ENCODE peak calls at places on chromosome 3, in ten cellular contexts. U is A549; R is omental fat pad; D is CD4-positive, alpha-beta T cell; O is kidney; L is fibroblast of mammary gland; W is uterus; M is AG09319; A is osteocyte; E is IMR-90. H is an unnamed sample.

GRCh38 chr3:48625600-48625999 is 4.0 kb upstream of the TMEM89 start:
- DNase-seq in U (no peak), R (no peak), D (no peak), O (no peak), L (no peak), W (no peak), M (no peak), A (no peak), E (no peak), H (no peak)

GRCh38 chr3:114363554-114364202 is 69.8 kb downstream of the TIGIT start:
- DNase-seq in U (peak), R (no peak), D (no peak), O (no peak), L (peak), W (no peak), M (no peak), A (no peak), E (peak), H (no peak)

GRCh38 chr3:110059431-110059830 is 722.1 kb upstream of the DPPA4 start:
- DNase-seq in U (no peak), R (no peak), D (no peak), O (no peak), L (no peak), W (no peak), M (no peak), A (no peak), E (no peak), H (no peak)

GRCh38 chr3:38374221-38374620 is 27.6 kb downstream of the XYLB start:
- DNase-seq in U (no peak), R (no peak), D (peak), O (no peak), L (no peak), W (no peak), M (no peak), A (no peak), E (no peak), H (no peak)

GRCh38 chr3:10917176-10917575 is 75.4 kb upstream of the SLC6A1 start:
- DNase-seq in U (no peak), R (no peak), D (no peak), O (no peak), L (peak), W (no peak), M (no peak), A (no peak), E (no peak), H (peak)

GRCh38 chr3:34212671-34213070 is 414.2 kb downstream of the PDCD6IP start:
- DNase-seq in U (no peak), R (no peak), D (no peak), O (no peak), L (peak), W (no peak), M (no peak), A (no peak), E (peak), H (no peak)

GRCh38 chr3:112496368-112497067 is 2.8 kb downstream of the BTLA start:
- DNase-seq in U (no peak), R (no peak), D (no peak), O (no peak), L (no peak), W (no peak), M (no peak), A (no peak), E (no peak), H (no peak)

GRCh38 chr3:116939091-116939490 is 229.5 kb downstream of the TUSC7 start:
- DNase-seq in U (no peak), R (no peak), D (no peak), O (no peak), L (no peak), W (no peak), M (no peak), A (no peak), E (no peak), H (no peak)

GRCh38 chr3:49799761-49800160 is at the start of gene CDHR4:
- DNase-seq in U (peak), R (no peak), D (no peak), O (no peak), L (peak), W (no peak), M (peak), A (no peak), E (peak), H (peak)

GRCh38 chr3:190012314-190012782 is 108.3 kb downstream of the P3H2 start:
- DNase-seq in U (peak), R (no peak), D (no peak), O (no peak), L (peak), W (no peak), M (no peak), A (no peak), E (peak), H (peak)

GRCh38 chr3:17088602-17089313 is 204.0 kb downstream of the PLCL2 start:
- DNase-seq in U (no peak), R (no peak), D (peak), O (no peak), L (no peak), W (no peak), M (no peak), A (no peak), E (no peak), H (no peak)

GRCh38 chr3:10368512-10368911 is 47.6 kb upstream of the SEC13 start:
- DNase-seq in U (no peak), R (no peak), D (no peak), O (no peak), L (no peak), W (no peak), M (no peak), A (no peak), E (no peak), H (no peak)

GRCh38 chr3:29486087-29486486 is 205.2 kb downstream of the RBMS3 start:
- DNase-seq in U (peak), R (no peak), D (no peak), O (no peak), L (peak), W (no peak), M (peak), A (no peak), E (peak), H (peak)

GRCh38 chr3:150149651-150150051 is 179.0 kb upstream of the PFN2 start:
- DNase-seq in U (no peak), R (no peak), D (no peak), O (no peak), L (peak), W (no peak), M (peak), A (no peak), E (peak), H (peak)

GRCh38 chr3:53460313-53460712 is 34.1 kb upstream of the CACNA1D start:
- DNase-seq in U (no peak), R (no peak), D (no peak), O (no peak), L (no peak), W (no peak), M (no peak), A (no peak), E (no peak), H (no peak)

GRCh38 chr3:106811376-106811775 is 565.9 kb upstream of the CCDC54 start:
- DNase-seq in U (no peak), R (no peak), D (no peak), O (no peak), L (peak), W (no peak), M (no peak), A (no peak), E (peak), H (no peak)

GRCh38 chr3:87503901-87504498 is 227.6 kb upstream of the POU1F1 start:
- DNase-seq in U (peak), R (no peak), D (no peak), O (no peak), L (peak), W (no peak), M (peak), A (no peak), E (peak), H (peak)

GRCh38 chr3:100114413-100115030 is at the start of gene FILIP1L:
- DNase-seq in U (no peak), R (no peak), D (no peak), O (no peak), L (no peak), W (no peak), M (no peak), A (no peak), E (no peak), H (no peak)

GRCh38 chr3:10471337-10471721 is 34.1 kb downstream of the ATP2B2 start:
- DNase-seq in U (no peak), R (no peak), D (no peak), O (no peak), L (peak), W (no peak), M (no peak), A (no peak), E (peak), H (no peak)

GRCh38 chr3:7721869-7722268 is 779.8 kb upstream of the LMCD1 start:
- DNase-seq in U (no peak), R (no peak), D (no peak), O (no peak), L (no peak), W (no peak), M (no peak), A (no peak), E (no peak), H (no peak)

GRCh38 chr3:127550758-127551157 is 39.8 kb downstream of the TPRA1 start:
- DNase-seq in U (no peak), R (no peak), D (no peak), O (peak), L (no peak), W (no peak), M (no peak), A (no peak), E (no peak), H (no peak)

GRCh38 chr3:127551178-127551577 is 39.4 kb downstream of the TPRA1 start:
- DNase-seq in U (no peak), R (no peak), D (no peak), O (peak), L (no peak), W (no peak), M (no peak), A (no peak), E (no peak), H (no peak)

GRCh38 chr3:127547761-127548605 is 42.5 kb downstream of the TPRA1 start:
- DNase-seq in U (peak), R (peak), D (peak), O (peak), L (peak), W (peak), M (no peak), A (peak), E (peak), H (no peak)

GRCh38 chr3:127551971-127552370 is 38.6 kb downstream of the TPRA1 start:
- DNase-seq in U (no peak), R (no peak), D (no peak), O (peak), L (no peak), W (no peak), M (no peak), A (no peak), E (no peak), H (no peak)

DNA sequence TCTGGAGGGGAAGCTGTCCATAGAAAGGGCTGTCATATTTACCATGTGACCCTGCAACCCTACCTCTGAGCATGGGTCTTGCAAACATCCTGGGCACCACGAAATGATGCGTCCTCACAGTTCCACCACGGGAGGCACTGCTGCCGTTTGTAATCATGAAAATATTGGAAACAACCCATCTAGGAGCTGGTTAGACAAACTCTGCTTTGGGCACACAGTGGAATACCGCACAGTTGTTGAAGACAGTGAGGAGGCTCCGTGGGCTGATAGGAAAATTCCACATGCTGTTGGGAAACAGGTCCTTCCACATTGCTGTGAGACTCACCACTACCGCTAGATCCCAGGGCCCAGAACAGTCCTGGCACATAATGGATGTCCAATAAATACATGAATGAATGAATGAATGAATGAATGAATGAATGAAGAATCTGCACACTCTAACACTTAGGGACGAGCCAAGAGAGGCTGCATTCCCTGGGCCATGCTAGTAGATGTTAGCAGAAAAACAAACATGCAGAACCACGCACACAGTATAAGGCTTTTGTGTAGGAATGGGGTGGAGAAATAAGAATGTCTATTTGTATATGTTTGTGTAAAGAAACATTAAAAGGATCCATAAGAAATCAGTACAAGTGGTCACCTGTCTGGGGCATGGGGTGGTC is 40.6 kb downstream of the TPRA1 start:
- DNase-seq in U (peak), R (no peak), D (no peak), O (peak), L (no peak), W (no peak), M (no peak), A (no peak), E (no peak), H (no peak)
- TF ChIP-seq CTCF in U (no peak), R (no peak), D (no peak), O (no peak), L (no peak), W (no peak), M (no peak), A (no peak), E (no peak), H (no peak)

DNA sequence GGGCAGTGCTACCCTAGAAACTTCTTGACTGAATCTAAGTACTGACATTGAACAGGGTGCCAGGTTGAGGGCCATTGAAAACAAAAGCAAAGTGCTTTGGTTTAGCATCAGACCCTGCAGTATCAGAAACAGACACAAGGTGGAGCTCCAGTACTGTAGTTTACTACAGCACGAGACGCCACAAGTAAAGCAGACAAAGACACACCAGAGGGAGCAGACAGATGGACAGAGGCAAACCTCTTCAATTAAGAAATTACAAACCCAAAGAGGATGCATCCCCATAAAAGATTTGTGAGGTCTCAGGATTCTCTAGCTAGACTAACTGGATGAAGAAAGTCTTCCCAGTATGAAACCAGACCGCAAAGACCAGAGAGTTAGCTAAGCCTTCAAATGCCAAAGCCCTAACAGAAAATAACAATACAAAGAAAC is 16.6 kb downstream of the TOP2B start:
- DNase-seq in U (peak), R (peak), D (peak), O (no peak), L (peak), W (peak), M (peak), A (no peak), E (peak), H (peak)
- TF ChIP-seq CTCF in U (peak), R (no peak), D (peak), O (peak), L (peak), W (peak), M (peak), A (peak), E (peak), H (peak)

GRCh38 chr3:51982838-51983577 is at the start of gene ACY1:
- DNase-seq in U (peak), R (peak), D (peak), O (peak), L (peak), W (peak), M (peak), A (peak), E (peak), H (no peak)
- TF ChIP-seq CTCF in U (peak), R (no peak), D (peak), O (no peak), L (no peak), W (no peak), M (no peak), A (no peak), E (no peak), H (no peak)

GRCh38 chr3:15427182-15427880 is at the start of the genes EAF1 and METTL6:
- DNase-seq in U (peak), R (peak), D (peak), O (peak), L (peak), W (peak), M (no peak), A (peak), E (peak), H (no peak)
- TF ChIP-seq CTCF in U (no peak), R (no peak), D (peak), O (peak), L (peak), W (peak), M (peak), A (peak), E (peak), H (no peak)